ENCODE peak calls at places on chromosome 1, in seven cellular contexts. V, L, Y, U, O, X and I are unnamed samples.
A peak's percentile ranks its signal among the peaks of the same experiment; 100 is the strongest.

GRCh38 chr1:8239306-8240023 is 78.4 kb upstream of the SLC45A1 start:
- DNase-seq in V (no peak), Y (peak; percentile 29), X (no peak), U (peak; percentile 30), O (no peak), L (peak; percentile 46), I (no peak)

GRCh38 chr1:33131191-33131590 is 50.2 kb downstream of the AZIN2 start:
- DNase-seq in V (no peak), L (no peak), U (no peak), O (no peak), X (no peak), Y (no peak), I (no peak)

GRCh38 chr1:87473203-87473661 is 144.6 kb downstream of the LMO4 start:
- DNase-seq in L (no peak), O (no peak), V (no peak), X (no peak), Y (no peak), U (no peak), I (no peak)

GRCh38 chr1:227542153-227543120 is 20.9 kb upstream of the ZNF678 start:
- DNase-seq in V (peak; percentile 90), Y (peak; percentile 78), X (peak; percentile 88), O (peak; percentile 78), U (peak; percentile 69), L (peak; percentile 78), I (peak; percentile 7)

GRCh38 chr1:152533327-152533938 is 19.2 kb downstream of the CRCT1 start:
- DNase-seq in X (no peak), O (no peak), L (no peak), U (peak; percentile 42), V (no peak), Y (no peak), I (no peak)

GRCh38 chr1:154577346-154578057 is 9.9 kb downstream of the CHRNB2 start:
- DNase-seq in O (no peak), V (no peak), L (no peak), U (no peak), X (no peak), Y (no peak), I (no peak)

GRCh38 chr1:4978660-4979390 is 324.4 kb downstream of the AJAP1 start:
- DNase-seq in V (peak; percentile 29), O (no peak), L (no peak), U (no peak), Y (no peak), X (no peak), I (no peak)

GRCh38 chr1:180616441-180616840 is 15.4 kb upstream of the XPR1 start:
- DNase-seq in X (no peak), L (peak; percentile 28), V (no peak), U (no peak), Y (no peak), O (no peak), I (no peak)

GRCh38 chr1:224106568-224107281 is 7.2 kb upstream of the FBXO28 start:
- DNase-seq in O (no peak), X (no peak), Y (no peak), U (peak; percentile 53), L (peak; percentile 56), V (no peak), I (no peak)

GRCh38 chr1:181651276-181651675 is 168.0 kb downstream of the CACNA1E start:
- DNase-seq in Y (no peak), O (no peak), V (no peak), L (no peak), U (no peak), X (no peak), I (no peak)

GRCh38 chr1:172356620-172357019 is 63.9 kb upstream of the C1orf105 start:
- DNase-seq in U (peak; percentile 84), V (no peak), Y (peak; percentile 38), L (peak; percentile 64), O (no peak), X (no peak), I (peak; percentile 47)

GRCh38 chr1:46665983-46666382 is 2.2 kb downstream of the ATPAF1 start:
- DNase-seq in L (no peak), O (no peak), U (no peak), Y (no peak), V (no peak), X (no peak), I (no peak)

GRCh38 chr1:229874150-229874549 is 192.9 kb upstream of the GALNT2 start:
- DNase-seq in O (no peak), U (peak; percentile 62), V (no peak), X (no peak), Y (no peak), L (no peak), I (no peak)

GRCh38 chr1:225448146-225448805 is 20.4 kb upstream of the LBR start:
- DNase-seq in O (peak; percentile 66), V (peak; percentile 73), X (no peak), Y (peak; percentile 18), L (no peak), U (no peak), I (no peak)

GRCh38 chr1:196577386-196577785 is 30.9 kb downstream of the KCNT2 start:
- DNase-seq in U (no peak), X (no peak), V (no peak), Y (no peak), L (no peak), O (no peak), I (no peak)

GRCh38 chr1:65495137-65495536 is 74.7 kb downstream of the LEPR start:
- DNase-seq in V (no peak), Y (no peak), X (no peak), U (peak; percentile 46), O (no peak), L (no peak), I (no peak)

GRCh38 chr1:162279099-162279498 is 97.6 kb downstream of the SPATA46 start:
- DNase-seq in U (no peak), Y (peak; percentile 29), X (no peak), O (no peak), V (no peak), L (no peak), I (no peak)

GRCh38 chr1:242586355-242586670 is 61.8 kb upstream of the PLD5 start:
- DNase-seq in O (no peak), Y (no peak), U (no peak), X (no peak), L (no peak), V (no peak), I (no peak)

GRCh38 chr1:18950415-18951026 is 6.0 kb downstream of the IFFO2 start:
- DNase-seq in U (no peak), X (no peak), O (no peak), V (peak; percentile 91), L (no peak), Y (no peak), I (no peak)

GRCh38 chr1:36095760-36096405 is 7.2 kb downstream of the ADPRS start:
- DNase-seq in X (peak; percentile 65), V (no peak), Y (no peak), L (no peak), O (no peak), U (peak; percentile 26), I (no peak)

DNA sequence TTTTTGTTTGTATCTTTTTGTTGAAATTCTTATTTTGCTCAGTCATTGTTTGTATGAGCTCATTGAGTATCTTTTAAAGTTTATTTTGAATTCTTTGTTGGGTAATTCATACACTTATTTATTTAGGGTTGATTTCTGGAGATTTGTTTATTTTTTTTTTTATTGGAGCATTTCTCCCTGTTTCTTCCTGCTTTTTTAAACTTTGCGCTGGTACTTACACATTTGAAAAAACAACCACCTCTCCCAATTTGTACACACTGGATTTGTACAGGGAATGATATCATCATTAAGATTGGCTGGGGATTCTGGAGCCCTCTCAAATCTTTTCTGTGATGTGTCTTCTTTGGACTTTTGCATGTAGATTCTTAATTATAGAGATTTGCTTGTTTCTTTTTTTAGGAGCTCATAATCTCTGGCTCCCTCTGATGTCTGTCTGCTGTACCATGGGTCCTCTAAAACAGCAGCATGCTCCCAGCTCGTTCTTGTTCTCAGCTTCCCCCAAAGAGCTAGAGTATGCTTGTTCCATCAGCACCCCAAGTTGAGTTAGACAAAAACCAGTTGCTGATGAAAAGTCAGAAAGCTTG is 310.7 kb downstream of the DUSP10 start:
- DNase-seq in L (peak; percentile 75), O (no peak), X (no peak), U (peak; percentile 67), Y (no peak), V (no peak), I (no peak)
- TF ChIP-seq CTCF in L (peak; percentile 65), O (peak; percentile 32), X (no peak), U (peak; percentile 44), Y (no peak), V (no peak), I (peak; percentile 21)

DNA sequence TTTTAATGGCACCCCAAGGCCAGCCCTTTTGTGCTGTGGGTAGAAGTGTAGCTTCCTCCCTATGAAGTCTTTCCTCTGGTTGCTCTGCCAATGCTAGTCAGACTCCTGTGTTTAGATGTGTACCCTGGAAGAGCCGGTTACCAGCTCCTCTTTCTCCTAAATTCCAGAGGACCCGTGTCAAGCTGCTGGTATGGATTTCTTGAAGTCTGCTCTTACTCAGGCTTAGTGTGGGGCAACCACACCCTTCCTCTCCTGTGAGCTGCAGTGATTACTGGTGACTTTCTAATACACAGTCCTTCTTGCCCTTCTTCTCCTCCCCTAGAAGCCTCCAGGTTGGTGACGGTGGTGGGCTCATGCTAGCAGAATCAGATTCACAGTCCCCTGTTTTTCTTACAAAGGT is 74.1 kb upstream of the AKT3 start:
- DNase-seq in V (no peak), Y (no peak), O (no peak), X (no peak), L (peak; percentile 51), U (peak; percentile 70), I (peak; percentile 47)
- H3K4me3 ChIP-seq in V (no peak overlapping the region), Y (no peak overlapping the region), O (no peak overlapping the region), X (no peak overlapping the region), L (no peak overlapping the region), U (no peak overlapping the region), I (no peak overlapping the region)

GRCh38 chr1:186682721-186683120 is 2.5 kb upstream of the PTGS2 start:
- DNase-seq in X (no peak), U (peak; percentile 64), O (no peak), Y (no peak), V (no peak), L (peak; percentile 64), I (no peak)
- TF ChIP-seq CTCF in X (peak; percentile 5), U (peak; percentile 58), O (peak; percentile 19), Y (no peak), V (no peak), L (no peak), I (peak; percentile 32)

GRCh38 chr1:221289103-221289502 is 409.9 kb downstream of the HLX start:
- DNase-seq in V (no peak), X (no peak), Y (no peak), L (no peak), U (no peak), O (no peak), I (no peak)

GRCh38 chr1:221284028-221284427 is 404.8 kb downstream of the HLX start:
- DNase-seq in U (peak; percentile 81), O (no peak), X (no peak), Y (no peak), L (peak; percentile 88), V (no peak), I (peak; percentile 51)

GRCh38 chr1:221279146-221279545 is 399.9 kb downstream of the HLX start:
- DNase-seq in U (peak; percentile 38), L (no peak), X (no peak), V (no peak), Y (no peak), O (no peak), I (no peak)

GRCh38 chr1:221286399-221286798 is 407.2 kb downstream of the HLX start:
- DNase-seq in O (no peak), L (no peak), X (no peak), V (no peak), Y (no peak), U (no peak), I (no peak)

DNA sequence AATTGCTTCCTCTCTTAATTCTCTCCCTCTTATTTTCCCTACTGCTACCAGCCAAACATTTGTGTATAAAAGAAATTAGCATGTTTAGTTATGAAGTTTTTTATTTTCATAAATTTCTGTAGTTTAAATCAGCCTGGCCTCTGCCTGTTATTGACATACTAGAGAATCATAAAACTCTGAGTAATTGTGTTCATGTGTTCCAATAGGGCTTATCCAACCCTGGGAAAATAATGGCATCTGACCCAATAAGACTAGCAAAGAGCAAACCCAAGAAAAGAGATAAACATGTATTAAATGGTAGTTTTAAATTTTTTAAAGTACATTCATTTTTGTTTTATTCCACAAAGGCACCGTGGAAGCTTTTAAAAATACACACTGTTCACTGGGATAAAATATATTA is 404.3 kb downstream of the HLX start:
- DNase-seq in O (no peak), X (no peak), V (no peak), U (no peak), Y (no peak), L (no peak), I (no peak)
- H3K4me3 ChIP-seq in O (no peak overlapping the region), X (no peak overlapping the region), V (no peak overlapping the region), U (no peak overlapping the region), Y (no peak overlapping the region), L (no peak overlapping the region), I (no peak overlapping the region)